ENCODE peak calls at places on chromosome 12, in six cellular contexts. U, F, I, X, L and S are unnamed samples.

GRCh38 chr12:63150255-63151060 is 543 bp downstream of the AVPR1A start:
- DNase-seq in I (no peak), X (no peak), U (no peak), L (peak; percentile 7), F (no peak), S (peak; percentile 21)

GRCh38 chr12:131533139-131533538 is 177.8 kb upstream of the SFSWAP start:
- DNase-seq in X (no peak), I (no peak), F (no peak), L (no peak), U (no peak), S (no peak)

GRCh38 chr12:108846320-108846719 is 11.1 kb downstream of the SSH1 start:
- DNase-seq in F (no peak), I (no peak), L (no peak), X (no peak), U (no peak), S (no peak)

GRCh38 chr12:1915082-1915968 is 3.1 kb downstream of the CACNA2D4 start:
- DNase-seq in L (peak; percentile 3), U (no peak), X (peak; percentile 44), I (peak; percentile 70), F (peak; percentile 46), S (peak; percentile 33)

GRCh38 chr12:58086930-58087329 is 145.6 kb downstream of the ATP23 start:
- DNase-seq in F (no peak), I (no peak), U (no peak), X (no peak), L (no peak), S (no peak)

GRCh38 chr12:6273931-6274687 is 36.4 kb upstream of the PLEKHG6 start:
- DNase-seq in U (no peak), I (no peak), L (no peak), F (no peak), X (no peak), S (no peak)

GRCh38 chr12:80352476-80352875 is 91.6 kb upstream of the PTPRQ start:
- DNase-seq in L (no peak), U (no peak), F (no peak), I (no peak), X (no peak), S (no peak)

GRCh38 chr12:93015970-93016751 is 87.1 kb upstream of the EEA1 start:
- DNase-seq in X (no peak), U (no peak), L (no peak), I (no peak), F (no peak), S (no peak)

GRCh38 chr12:88223519-88223918 is 81.4 kb downstream of the TMTC3 start:
- DNase-seq in I (no peak), L (no peak), F (no peak), X (no peak), U (no peak), S (no peak)

GRCh38 chr12:88185988-88186387 is 43.9 kb downstream of the TMTC3 start:
- DNase-seq in L (peak; percentile 26), I (no peak), F (no peak), U (no peak), X (no peak), S (no peak)

GRCh38 chr12:56863789-56864188 is 70.4 kb downstream of the SDR9C7 start:
- DNase-seq in X (no peak), U (no peak), F (no peak), L (no peak), I (no peak), S (no peak)

GRCh38 chr12:116324684-116325664 is 47.5 kb upstream of the MED13L start:
- DNase-seq in I (peak; percentile 58), F (no peak), X (peak; percentile 20), L (no peak), U (no peak), S (no peak)